ENCODE peak calls at places on chromosome 1, in eight cellular contexts. V, X, H, O, U, W, K and B are unnamed samples.
A peak's percentile ranks its signal among the peaks of the same experiment; 100 is the strongest.

GRCh38 chr1:150567341-150567716 is 12.1 kb downstream of the MCL1 start:
- DNase-seq in V (peak; percentile 64), X (peak; percentile 78), H (no peak), O (peak; percentile 37), U (no peak), W (no peak), K (peak; percentile 31), B (no peak)

GRCh38 chr1:62068978-62069377 is 125.7 kb upstream of the L1TD1 start:
- DNase-seq in V (peak; percentile 6), X (peak; percentile 39), H (no peak), O (peak; percentile 33), U (no peak), W (no peak), K (no peak), B (no peak)

GRCh38 chr1:2974701-2975301 is 46.5 kb upstream of the ACTRT2 start:
- DNase-seq in V (no peak), X (no peak), H (no peak), O (peak; percentile 9), U (no peak), W (no peak), K (no peak), B (peak; percentile 73)

GRCh38 chr1:178973671-178974091 is 52.0 kb upstream of the FAM20B start:
- DNase-seq in V (peak; percentile 27), X (no peak), H (no peak), O (no peak), U (no peak), W (no peak), K (no peak), B (no peak)

GRCh38 chr1:32639489-32640075 is 10.8 kb downstream of the ZBTB8OS start:
- DNase-seq in V (no peak), X (no peak), H (no peak), O (no peak), U (no peak), W (no peak), K (no peak), B (no peak)

GRCh38 chr1:204647114-204647804 is 38.3 kb downstream of the LRRN2 start:
- DNase-seq in V (peak; percentile 85), X (peak; percentile 67), H (no peak), O (no peak), U (no peak), W (peak; percentile 27), K (peak; percentile 65), B (no peak)

GRCh38 chr1:161198877-161199431 is at the start of gene ADAMTS4:
- DNase-seq in V (peak; percentile 90), X (peak; percentile 84), H (no peak), O (peak; percentile 95), U (peak; percentile 49), W (peak; percentile 54), K (peak; percentile 82), B (peak; percentile 82)

GRCh38 chr1:41221995-41222991 is 19.8 kb downstream of the SCMH1 start:
- DNase-seq in V (peak; percentile 55), X (no peak), H (no peak), O (no peak), U (no peak), W (no peak), K (no peak), B (no peak)

GRCh38 chr1:9549955-9550546 is 10.8 kb downstream of the SLC25A33 start:
- DNase-seq in V (no peak), X (no peak), H (no peak), O (no peak), U (no peak), W (no peak), K (no peak), B (no peak)
- H3K4me1 ChIP-seq in V (no peaks in the 10 kb centered on the region), X (no peaks in the 10 kb centered on the region), H (no peaks in the 10 kb centered on the region), O (peaks cover 3% of the 10 kb centered on the region), U (peaks cover 12% of the 10 kb centered on the region), W (peaks cover 29% of the 10 kb centered on the region), K (no peaks in the 10 kb centered on the region), B (no peaks in the 10 kb centered on the region)

DNA sequence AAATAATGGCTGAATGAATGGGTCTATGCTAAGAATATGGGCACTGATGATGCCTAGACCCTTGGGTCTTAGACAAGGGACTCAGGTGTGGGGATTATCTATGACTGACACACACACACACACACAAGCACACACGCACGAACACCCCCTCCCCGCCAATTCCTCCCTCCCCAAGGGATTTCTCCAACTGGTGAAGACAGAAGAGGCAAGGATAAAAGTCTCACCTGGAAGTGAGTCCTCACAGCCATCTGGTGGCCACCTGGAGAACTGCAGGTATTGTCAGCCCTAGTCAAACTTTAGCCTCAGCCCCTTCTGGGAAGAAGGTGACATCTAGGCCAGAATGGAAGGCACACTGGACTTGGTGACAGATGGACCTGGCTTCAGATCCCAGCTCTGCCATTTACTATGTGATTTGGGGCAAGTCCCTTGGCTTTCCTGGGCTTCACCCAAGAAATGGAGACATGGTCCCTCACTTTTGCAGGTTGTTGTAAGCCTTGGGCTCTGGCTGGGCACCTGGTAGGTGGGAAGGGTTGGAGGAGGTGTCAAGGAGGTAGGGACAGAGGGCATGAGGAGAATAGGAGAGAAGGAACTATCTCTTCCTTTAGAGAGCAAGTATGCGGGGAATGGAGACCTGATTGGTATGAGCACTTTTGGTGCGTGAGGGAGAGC is 4.0 kb upstream of the GPR3 start:
- DNase-seq in V (peak; percentile 49), X (no peak), H (peak; percentile 81), O (peak; percentile 76), U (peak; percentile 72), W (peak; percentile 83), K (peak; percentile 83), B (peak; percentile 88)
- H3K4me1 ChIP-seq in V (no peaks in the 10 kb centered on the region), X (peaks cover 14% of the 10 kb centered on the region), H (peaks cover 28% of the 10 kb centered on the region), O (peaks cover 11% of the 10 kb centered on the region), U (no peaks in the 10 kb centered on the region), W (peaks cover 22% of the 10 kb centered on the region), K (peaks cover 2% of the 10 kb centered on the region), B (no peaks in the 10 kb centered on the region)

GRCh38 chr1:243851129-243851756 is 1.2 kb upstream of the AKT3 start:
- DNase-seq in V (no peak), X (peak; percentile 25), H (no peak), O (no peak), U (no peak), W (no peak), K (no peak), B (no peak)
- H3K4me1 ChIP-seq in V (no peaks in the 10 kb centered on the region), X (peaks cover 2% of the 10 kb centered on the region), H (peaks cover 15% of the 10 kb centered on the region), O (no peaks in the 10 kb centered on the region), U (no peaks in the 10 kb centered on the region), W (peaks cover 16% of the 10 kb centered on the region), K (no peaks in the 10 kb centered on the region), B (no peaks in the 10 kb centered on the region)

GRCh38 chr1:156766288-156767100 is 841 bp upstream of the PRCC start:
- DNase-seq in V (no peak), X (no peak), H (peak; percentile 60), O (no peak), U (no peak), W (no peak), K (no peak), B (no peak)
- H3K4me1 ChIP-seq in V (peaks cover 23% of the 10 kb centered on the region), X (no peaks in the 10 kb centered on the region), H (peaks cover 33% of the 10 kb centered on the region), O (no peaks in the 10 kb centered on the region), U (no peaks in the 10 kb centered on the region), W (peaks cover 38% of the 10 kb centered on the region), K (no peaks in the 10 kb centered on the region), B (peaks cover 2% of the 10 kb centered on the region)

GRCh38 chr1:202240956-202241355 is 47.4 kb downstream of the LGR6 start:
- DNase-seq in V (no peak), X (no peak), H (no peak), O (no peak), U (no peak), W (no peak), K (peak; percentile 13), B (no peak)

GRCh38 chr1:202241376-202242079 is 47.9 kb downstream of the LGR6 start:
- DNase-seq in V (no peak), X (no peak), H (no peak), O (no peak), U (no peak), W (peak; percentile 47), K (peak; percentile 17), B (peak; percentile 88)

GRCh38 chr1:202244841-202245261 is 51.3 kb downstream of the LGR6 start:
- DNase-seq in V (no peak), X (no peak), H (no peak), O (peak; percentile 15), U (no peak), W (no peak), K (peak; percentile 19), B (no peak)

GRCh38 chr1:202242080-202242419 is 48.5 kb downstream of the LGR6 start:
- DNase-seq in V (no peak), X (no peak), H (no peak), O (no peak), U (no peak), W (no peak), K (no peak), B (no peak)

DNA sequence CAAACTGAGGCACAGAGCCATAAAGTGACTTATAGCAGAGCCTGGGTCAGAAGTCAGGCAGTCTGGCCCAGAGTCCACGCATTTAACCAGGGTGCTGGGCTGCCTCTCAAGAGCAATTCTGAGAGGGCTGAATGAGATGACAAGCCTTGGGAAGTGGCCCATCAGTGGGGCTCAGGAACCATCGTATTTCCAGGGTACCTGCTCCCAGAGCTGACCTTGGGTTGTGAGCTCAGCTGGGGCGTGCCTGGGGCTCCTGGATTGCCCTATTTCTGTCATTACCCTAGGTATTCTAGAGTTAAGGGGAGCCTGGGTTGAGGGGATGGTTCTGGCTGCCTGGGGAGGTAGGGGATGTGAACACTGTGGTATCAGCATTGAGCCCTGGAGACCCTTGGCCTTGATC is 49.4 kb downstream of the LGR6 start:
- DNase-seq in V (no peak), X (no peak), H (no peak), O (no peak), U (no peak), W (no peak), K (peak; percentile 14), B (no peak)
- H3K4me1 ChIP-seq in V (no peaks in the 10 kb centered on the region), X (no peaks in the 10 kb centered on the region), H (no peaks in the 10 kb centered on the region), O (no peaks in the 10 kb centered on the region), U (no peaks in the 10 kb centered on the region), W (no peaks in the 10 kb centered on the region), K (no peaks in the 10 kb centered on the region), B (no peaks in the 10 kb centered on the region)